ENCODE peak calls at places on chromosomes 3 and 15, in ten cellular contexts. O, A, N, D, W, H, P, K, B and T are unnamed samples.

GRCh38 chr15:33009603-33010002 is 184.9 kb downstream of the FMN1 start:
- DNase-seq in O (no peak), A (no peak), N (no peak), D (no peak), W (no peak), H (no peak), P (no peak), K (no peak), B (no peak), T (no peak)

GRCh38 chr3:15959434-15959811 is 161.6 kb upstream of the ANKRD28 start:
- DNase-seq in O (peak; percentile 41), A (no peak), N (no peak), D (no peak), W (no peak), H (no peak), P (no peak), K (no peak), B (no peak), T (no peak)

GRCh38 chr3:147415337-147415736 is 6.2 kb downstream of the ZIC1 start:
- DNase-seq in O (no peak), A (no peak), N (no peak), D (no peak), W (no peak), H (no peak), P (no peak), K (no peak), B (no peak), T (peak; percentile 14)

GRCh38 chr3:41040256-41040655 is 159.0 kb upstream of the CTNNB1 start:
- DNase-seq in O (no peak), A (no peak), N (no peak), D (no peak), W (no peak), H (no peak), P (no peak), K (no peak), B (no peak), T (no peak)

GRCh38 chr3:36380171-36381031 is at the start of gene STAC:
- DNase-seq in O (no peak), A (peak; percentile 60), N (no peak), D (peak; percentile 8), W (no peak), H (peak; percentile 42), P (no peak), K (no peak), B (no peak), T (no peak)

GRCh38 chr3:14785207-14786155 is 33.3 kb upstream of the FGD5 start:
- DNase-seq in O (no peak), A (no peak), N (no peak), D (no peak), W (no peak), H (no peak), P (no peak), K (no peak), B (no peak), T (no peak)

GRCh38 chr15:83356516-83357399 is 72.3 kb upstream of the BNC1 start:
- DNase-seq in O (no peak), A (peak; percentile 46), N (no peak), D (no peak), W (no peak), H (no peak), P (no peak), K (no peak), B (no peak), T (no peak)

GRCh38 chr15:72846027-72846426 is 62.5 kb upstream of the ADPGK start:
- DNase-seq in O (peak; percentile 4), A (no peak), N (no peak), D (no peak), W (no peak), H (no peak), P (no peak), K (no peak), B (no peak), T (no peak)

GRCh38 chr15:78194568-78194925 is 39.8 kb downstream of the ACSBG1 start:
- DNase-seq in O (no peak), A (no peak), N (no peak), D (no peak), W (no peak), H (no peak), P (no peak), K (no peak), B (no peak), T (no peak)

GRCh38 chr15:78192826-78193594 is 41.4 kb downstream of the ACSBG1 start:
- DNase-seq in O (no peak), A (no peak), N (no peak), D (no peak), W (no peak), H (no peak), P (no peak), K (no peak), B (no peak), T (no peak)

GRCh38 chr15:78197632-78198031 is 36.7 kb downstream of the ACSBG1 start:
- DNase-seq in O (no peak), A (no peak), N (no peak), D (no peak), W (no peak), H (no peak), P (no peak), K (no peak), B (no peak), T (no peak)

GRCh38 chr15:78193731-78194567 is 40.4 kb downstream of the ACSBG1 start:
- DNase-seq in O (no peak), A (no peak), N (no peak), D (no peak), W (no peak), H (no peak), P (no peak), K (no peak), B (no peak), T (no peak)

DNA sequence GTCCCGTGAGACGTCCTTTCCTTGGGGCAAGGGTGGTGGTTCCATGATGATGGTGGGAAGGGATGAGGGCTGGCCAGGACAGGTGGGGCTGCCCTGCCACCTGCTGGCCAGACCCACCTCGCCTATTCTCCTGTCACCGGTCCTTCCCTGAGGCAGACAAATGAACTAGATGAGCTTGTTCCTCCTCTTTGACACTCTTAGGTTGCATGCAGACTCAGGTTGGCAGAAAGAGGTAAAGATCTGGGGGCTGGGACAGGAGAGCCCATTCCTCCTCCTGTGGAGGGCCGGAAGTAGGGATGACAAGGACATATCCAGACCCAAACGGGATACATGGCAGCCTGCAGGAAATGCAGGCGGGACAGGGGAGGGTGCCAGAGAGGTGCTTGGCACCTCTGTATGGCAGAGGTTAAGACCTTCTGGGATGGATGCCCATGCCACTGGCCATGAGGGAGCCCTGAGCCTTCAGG is 38.6 kb downstream of the ACSBG1 start:
- DNase-seq in O (no peak), A (peak; percentile 31), N (peak; percentile 10), D (peak; percentile 59), W (peak; percentile 69), H (peak; percentile 67), P (no peak), K (no peak), B (peak; percentile 37), T (peak; percentile 85)
- TF ChIP-seq CTCF in O (peak; percentile 81), A (peak; percentile 85), N (peak; percentile 91), D (peak; percentile 68), W (peak; percentile 88), H (peak; percentile 67), P (peak; percentile 66), K (peak; percentile 57), B (peak; percentile 68), T (peak; percentile 96)

GRCh38 chr3:4570840-4571621 is 77.9 kb downstream of the ITPR1 start:
- DNase-seq in O (no peak), A (no peak), N (peak; percentile 85), D (no peak), W (peak; percentile 7), H (no peak), P (no peak), K (no peak), B (no peak), T (no peak)

GRCh38 chr3:4571690-4572334 is 78.7 kb downstream of the ITPR1 start:
- DNase-seq in O (no peak), A (peak; percentile 27), N (peak; percentile 69), D (no peak), W (peak; percentile 18), H (no peak), P (no peak), K (no peak), B (no peak), T (no peak)

GRCh38 chr3:4573153-4573552 is 80.0 kb downstream of the ITPR1 start:
- DNase-seq in O (no peak), A (no peak), N (no peak), D (no peak), W (no peak), H (no peak), P (no peak), K (no peak), B (no peak), T (no peak)

GRCh38 chr3:4574426-4574965 is 81.3 kb downstream of the ITPR1 start:
- DNase-seq in O (no peak), A (no peak), N (no peak), D (no peak), W (no peak), H (no peak), P (no peak), K (no peak), B (no peak), T (no peak)

DNA sequence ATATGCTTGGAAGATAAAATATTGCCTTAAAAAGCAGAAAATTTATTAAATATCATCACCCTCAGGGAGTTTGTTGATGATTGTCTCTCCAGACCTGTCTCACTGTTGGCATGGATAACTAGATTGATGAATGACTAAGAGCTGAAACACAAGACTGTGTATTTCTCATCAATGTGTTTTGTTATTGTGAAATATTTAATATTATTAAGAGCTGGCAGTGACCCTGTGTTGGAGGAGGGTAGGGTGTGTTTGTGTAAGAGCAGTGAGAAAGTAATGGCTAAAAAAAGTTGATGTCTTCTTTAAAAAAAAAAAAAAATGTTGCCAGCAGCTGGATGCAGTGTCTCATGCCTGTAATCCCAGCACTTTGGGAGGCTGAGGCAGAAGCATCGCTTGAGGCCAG is 82.3 kb downstream of the ITPR1 start:
- DNase-seq in O (no peak), A (peak; percentile 68), N (no peak), D (no peak), W (no peak), H (no peak), P (no peak), K (no peak), B (no peak), T (no peak)
- TF ChIP-seq CTCF in O (no peak), A (no peak), N (no peak), D (no peak), W (no peak), H (no peak), P (no peak), K (no peak), B (no peak), T (no peak)

GRCh38 chr3:18442743-18443669 is 17.9 kb upstream of the SATB1 start:
- DNase-seq in O (no peak), A (no peak), N (no peak), D (no peak), W (no peak), H (no peak), P (no peak), K (no peak), B (no peak), T (peak; percentile 13)

GRCh38 chr3:18446067-18446793 is 21.1 kb upstream of the SATB1 start:
- DNase-seq in O (no peak), A (no peak), N (no peak), D (no peak), W (no peak), H (no peak), P (no peak), K (no peak), B (no peak), T (peak; percentile 8)

GRCh38 chr3:18443670-18444596 is 18.8 kb upstream of the SATB1 start:
- DNase-seq in O (no peak), A (no peak), N (no peak), D (peak; percentile 31), W (no peak), H (peak; percentile 38), P (no peak), K (no peak), B (peak; percentile 24), T (peak; percentile 14)

GRCh38 chr3:18445421-18446066 is 20.4 kb upstream of the SATB1 start:
- DNase-seq in O (no peak), A (no peak), N (no peak), D (peak; percentile 35), W (no peak), H (peak; percentile 18), P (no peak), K (no peak), B (peak; percentile 64), T (peak; percentile 14)

GRCh38 chr3:18444597-18445420 is 19.7 kb upstream of the SATB1 start:
- DNase-seq in O (no peak), A (peak; percentile 47), N (peak; percentile 3), D (peak; percentile 77), W (peak; percentile 40), H (peak; percentile 89), P (no peak), K (peak; percentile 49), B (peak; percentile 76), T (peak; percentile 86)
- TF ChIP-seq CTCF in O (no peak), A (peak; percentile 27), N (peak; percentile 44), D (peak; percentile 37), W (peak; percentile 34), H (peak; percentile 28), P (peak; percentile 41), K (no peak), B (no peak), T (peak; percentile 39)

DNA sequence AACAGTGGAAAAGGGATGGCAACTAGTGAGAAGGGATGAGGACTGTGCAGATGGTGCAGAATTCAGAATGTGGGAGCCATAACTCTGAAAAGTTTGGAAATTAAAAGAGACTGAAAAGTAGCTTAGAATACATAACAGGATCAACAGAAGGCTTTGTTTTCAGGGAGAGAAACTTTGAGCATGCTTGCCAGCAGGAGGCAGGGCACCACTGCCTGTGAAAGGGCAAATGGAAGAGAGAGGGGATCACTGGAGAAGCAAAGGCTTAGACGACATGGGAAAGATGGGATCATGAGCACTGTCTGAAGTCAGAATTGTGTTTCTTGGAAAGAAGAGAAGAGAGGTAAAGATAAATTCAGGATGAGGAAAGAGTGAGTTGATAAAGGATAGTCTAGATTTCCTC is 99.6 kb downstream of the ABI3BP start:
- DNase-seq in O (peak; percentile 42), A (peak; percentile 32), N (peak; percentile 3), D (peak; percentile 11), W (peak; percentile 5), H (peak; percentile 22), P (no peak), K (peak; percentile 27), B (no peak), T (no peak)
- TF ChIP-seq CTCF in O (peak; percentile 92), A (peak; percentile 87), N (peak; percentile 55), D (peak; percentile 30), W (no peak), H (peak; percentile 56), P (peak; percentile 75), K (peak; percentile 72), B (no peak), T (peak; percentile 17)